ENCODE peak calls at places on chromosomes 3 and 15, in nine cellular contexts. F is stimulated activated CD8-positive, alpha-beta memory T cell treated with anti-CD3 and anti-CD28 coated beads, Interleukin-12 subunit alpha, Interleukin-12 subunit beta, amount 100 ng/mL, for 1 hour; P is NCI-H1092 treated with DMSO at 0.1 percent for 48 hours; N is stimulated activated CD4-positive, alpha-beta T cell treated with anti-CD3 and anti-CD28 coated beads, Interleukin-12 subunit alpha, Interleukin-12 subunit beta, amount 100 ng/mL, for 48 hours; R is heart left ventricle; M is GM04504; V is H7; L is K562; T is HT1080. S is an unnamed sample.

GRCh38 chr3:44280631-44281030 is 38.9 kb downstream of the TOPAZ1 start:
- DNase-seq in F (no peak), P (no peak), N (no peak), R (no peak), M (no peak), V (no peak), L (no peak), T (no peak), S (no peak)

GRCh38 chr3:104878395-104878794 is 488.3 kb upstream of the ALCAM start:
- DNase-seq in F (no peak), P (no peak), N (no peak), R (no peak), M (no peak), V (no peak), L (no peak), T (no peak), S (no peak)

GRCh38 chr3:42269647-42270046 is 3.7 kb upstream of the CCK start:
- DNase-seq in F (no peak), P (no peak), N (no peak), R (no peak), M (no peak), V (no peak), L (no peak), T (no peak), S (no peak)

GRCh38 chr15:63308947-63309346 is 31.5 kb downstream of the APH1B start:
- DNase-seq in F (no peak), P (no peak), N (no peak), R (no peak), M (no peak), V (no peak), L (no peak), T (peak), S (no peak)

GRCh38 chr3:72441284-72441994 is 406.8 kb downstream of the SHQ1 start:
- DNase-seq in F (no peak), P (no peak), N (no peak), R (no peak), M (no peak), V (no peak), L (no peak), T (no peak), S (no peak)

GRCh38 chr3:184662192-184662591 is 49.7 kb downstream of the MAGEF1 start:
- DNase-seq in F (no peak), P (no peak), N (no peak), R (no peak), M (no peak), V (no peak), L (no peak), T (no peak), S (no peak)

GRCh38 chr3:127817331-127817821 is 4.9 kb downstream of the MGLL start:
- DNase-seq in F (no peak), P (no peak), N (no peak), R (peak), M (peak), V (no peak), L (no peak), T (peak), S (peak)

GRCh38 chr3:154214320-154214719 is 93.1 kb downstream of the ARHGEF26 start:
- DNase-seq in F (no peak), P (no peak), N (no peak), R (no peak), M (no peak), V (no peak), L (no peak), T (peak), S (no peak)

GRCh38 chr3:49700453-49701128 is 11.2 kb downstream of the RNF123 start:
- DNase-seq in F (no peak), P (no peak), N (no peak), R (no peak), M (no peak), V (peak), L (no peak), T (no peak), S (no peak)

GRCh38 chr15:81959196-81959595 is 86.6 kb downstream of the MEX3B start:
- DNase-seq in F (no peak), P (no peak), N (no peak), R (no peak), M (no peak), V (no peak), L (no peak), T (no peak), S (no peak)

GRCh38 chr3:179460260-179460659 is 9.0 kb upstream of the GNB4 start:
- DNase-seq in F (no peak), P (no peak), N (no peak), R (no peak), M (no peak), V (no peak), L (no peak), T (no peak), S (no peak)

GRCh38 chr3:171874251-171874679 is 31.1 kb downstream of the TMEM212 start:
- DNase-seq in F (no peak), P (no peak), N (no peak), R (no peak), M (peak), V (peak), L (no peak), T (peak), S (peak)

GRCh38 chr15:70558406-70559222 is 204.7 kb downstream of the UACA start:
- DNase-seq in F (no peak), P (no peak), N (no peak), R (no peak), M (no peak), V (no peak), L (no peak), T (no peak), S (no peak)

GRCh38 chr3:14806641-14807263 is 12.0 kb upstream of the FGD5 start:
- DNase-seq in F (no peak), P (no peak), N (no peak), R (no peak), M (no peak), V (no peak), L (no peak), T (peak), S (no peak)

GRCh38 chr3:118165413-118165812 is 869.2 kb downstream of the IGSF11 start:
- DNase-seq in F (no peak), P (no peak), N (no peak), R (no peak), M (no peak), V (no peak), L (no peak), T (no peak), S (no peak)

GRCh38 chr3:105013657-105014056 is 353.1 kb upstream of the ALCAM start:
- DNase-seq in F (no peak), P (no peak), N (no peak), R (no peak), M (no peak), V (no peak), L (no peak), T (no peak), S (no peak)

GRCh38 chr3:144011251-144011799 is 39.7 kb downstream of the DIPK2A start:
- DNase-seq in F (no peak), P (no peak), N (no peak), R (no peak), M (no peak), V (no peak), L (no peak), T (no peak), S (no peak)

GRCh38 chr3:21435871-21436270 is 315.1 kb downstream of the ZNF385D start:
- DNase-seq in F (no peak), P (peak), N (no peak), R (no peak), M (peak), V (no peak), L (no peak), T (peak), S (peak)

GRCh38 chr3:4340411-4341335 is 37.5 kb downstream of the SETMAR start:
- DNase-seq in F (no peak), P (no peak), N (no peak), R (no peak), M (no peak), V (no peak), L (peak), T (no peak), S (no peak)

GRCh38 chr15:45157056-45157455 is 27.3 kb downstream of the DUOX1 start:
- DNase-seq in F (no peak), P (no peak), N (no peak), R (no peak), M (peak), V (no peak), L (no peak), T (peak), S (peak)

GRCh38 chr3:23368731-23369130 is 165.6 kb downstream of the UBE2E2 start:
- DNase-seq in F (no peak), P (no peak), N (no peak), R (no peak), M (no peak), V (no peak), L (no peak), T (no peak), S (no peak)

S was measured in skeletal muscle cell.